ENCODE peak calls at places on chromosomes 1 and 21, in six cellular contexts. One of them, this sample, is unnamed.

GRCh38 chr1:53324321-53324720 is 3.5 kb downstream of the LRP8 start:
- DNase-seq in GM03348: no peak
- DNase-seq in osteocyte: no peak
- DNase-seq in HEK293T: no peak
- DNase-seq in PC-3: no peak
- DNase-seq in OCI-LY7: no peak
- DNase-seq in this sample: no peak

GRCh38 chr1:167474191-167474641 is 44.1 kb downstream of the CD247 start:
- DNase-seq in GM03348: no peak
- DNase-seq in PC-3: no peak
- DNase-seq in OCI-LY7: no peak
- DNase-seq in osteocyte: no peak
- DNase-seq in HEK293T: no peak
- DNase-seq in this sample: no peak

GRCh38 chr1:22452401-22452963 is 831 bp downstream of the ZBTB40 start:
- DNase-seq in GM03348: peak
- DNase-seq in osteocyte: no peak
- DNase-seq in PC-3: peak
- DNase-seq in OCI-LY7: peak
- DNase-seq in HEK293T: no peak
- DNase-seq in this sample: no peak

GRCh38 chr1:91526496-91526895 is 25.8 kb downstream of the CDC7 start:
- DNase-seq in OCI-LY7: no peak
- DNase-seq in GM03348: no peak
- DNase-seq in osteocyte: no peak
- DNase-seq in HEK293T: no peak
- DNase-seq in PC-3: no peak
- DNase-seq in this sample: no peak

GRCh38 chr21:42818328-42818749 is 61.0 kb downstream of the WDR4 start:
- DNase-seq in GM03348: peak
- DNase-seq in OCI-LY7: peak
- DNase-seq in HEK293T: no peak
- DNase-seq in PC-3: peak
- DNase-seq in osteocyte: peak
- DNase-seq in this sample: no peak

GRCh38 chr1:12026586-12026985 is 7.3 kb downstream of the MIIP start:
- DNase-seq in GM03348: no peak
- DNase-seq in osteocyte: no peak
- DNase-seq in HEK293T: no peak
- DNase-seq in OCI-LY7: no peak
- DNase-seq in PC-3: no peak
- DNase-seq in this sample: no peak

GRCh38 chr1:116909511-116910378 is at the start of gene PTGFRN:
- DNase-seq in osteocyte: peak
- DNase-seq in PC-3: peak
- DNase-seq in OCI-LY7: no peak
- DNase-seq in GM03348: peak
- DNase-seq in HEK293T: peak
- DNase-seq in this sample: peak

GRCh38 chr1:45974541-45975269 is 157.7 kb downstream of the PIK3R3 start:
- DNase-seq in osteocyte: no peak
- DNase-seq in HEK293T: no peak
- DNase-seq in PC-3: peak
- DNase-seq in GM03348: no peak
- DNase-seq in OCI-LY7: no peak
- DNase-seq in this sample: no peak

GRCh38 chr1:112735752-112736151 is 20.6 kb upstream of the PPM1J start:
- DNase-seq in PC-3: peak
- DNase-seq in GM03348: peak
- DNase-seq in HEK293T: no peak
- DNase-seq in OCI-LY7: no peak
- DNase-seq in osteocyte: no peak
- DNase-seq in this sample: no peak

GRCh38 chr1:2349821-2350220 is 41.5 kb downstream of the MORN1 start:
- DNase-seq in osteocyte: no peak
- DNase-seq in HEK293T: no peak
- DNase-seq in OCI-LY7: no peak
- DNase-seq in PC-3: no peak
- DNase-seq in GM03348: no peak
- DNase-seq in this sample: no peak

GRCh38 chr1:115768549-115768948 is at the start of gene CASQ2:
- DNase-seq in GM03348: no peak
- DNase-seq in HEK293T: no peak
- DNase-seq in OCI-LY7: no peak
- DNase-seq in osteocyte: no peak
- DNase-seq in PC-3: no peak
- DNase-seq in this sample: no peak

GRCh38 chr1:54745864-54746263 is 18.5 kb downstream of the PARS2 start:
- DNase-seq in OCI-LY7: no peak
- DNase-seq in osteocyte: no peak
- DNase-seq in PC-3: no peak
- DNase-seq in GM03348: no peak
- DNase-seq in HEK293T: no peak
- DNase-seq in this sample: no peak